ENCODE peak calls at places on chromosome 12, in ten cellular contexts. F is activated CD4-positive, CD25-positive, alpha-beta regulatory T cell; O is HT1080; G is sigmoid colon; Q is epithelial cell of proximal tubule; S is stimulated activated CD4-positive, alpha-beta T cell treated with anti-CD3 and anti-CD28 coated beads, Interleukin-1b, Interleukin-23, amount 100 ng/mL, for 4 hours; D is amniotic stem cell; Y is nephron progenitor cell; J is ACHN; Z is NB4. V is an unnamed sample.

GRCh38 chr12:7905071-7905470 is 30.9 kb downstream of the SLC2A3 start:
- DNase-seq in F (no peak), O (no peak), G (no peak), Q (no peak), S (no peak), D (no peak), Y (no peak), J (no peak), Z (no peak), V (no peak)

GRCh38 chr12:67957383-67957782 is 31.9 kb upstream of the IFNG-AS1 start:
- DNase-seq in F (no peak), O (no peak), G (no peak), Q (no peak), S (no peak), D (no peak), Y (no peak), J (no peak), Z (no peak), V (no peak)

GRCh38 chr12:64392221-64392620 is 1.7 kb upstream of the C12orf56 start:
- DNase-seq in F (no peak), O (peak; percentile 28), G (no peak), Q (no peak), S (no peak), D (no peak), Y (no peak), J (peak; percentile 75), Z (peak; percentile 59), V (no peak)

GRCh38 chr12:81216739-81217138 is 138.9 kb downstream of the ACSS3 start:
- DNase-seq in F (no peak), O (no peak), G (no peak), Q (no peak), S (no peak), D (no peak), Y (no peak), J (no peak), Z (no peak), V (no peak)

GRCh38 chr12:62481843-62482540 is 15.4 kb downstream of the MON2 start:
- DNase-seq in F (no peak), O (no peak), G (no peak), Q (no peak), S (no peak), D (no peak), Y (no peak), J (no peak), Z (no peak), V (no peak)

GRCh38 chr12:32483499-32483898 is 84.1 kb downstream of the FGD4 start:
- DNase-seq in F (no peak), O (no peak), G (no peak), Q (no peak), S (no peak), D (no peak), Y (no peak), J (no peak), Z (peak; percentile 82), V (no peak)

GRCh38 chr12:48966177-48966890 is 5.2 kb downstream of the WNT10B start:
- DNase-seq in F (no peak), O (no peak), G (no peak), Q (no peak), S (no peak), D (no peak), Y (no peak), J (no peak), Z (peak; percentile 65), V (no peak)

GRCh38 chr12:108638997-108639822 is 5.5 kb upstream of the SELPLG start:
- DNase-seq in F (no peak), O (no peak), G (no peak), Q (no peak), S (no peak), D (no peak), Y (no peak), J (no peak), Z (no peak), V (no peak)

GRCh38 chr12:50986961-50987737 is 34.8 kb downstream of the HIGD1C start:
- DNase-seq in F (no peak), O (peak; percentile 52), G (peak; percentile 71), Q (no peak), S (no peak), D (no peak), Y (peak; percentile 7), J (peak; percentile 62), Z (peak; percentile 65), V (no peak)

GRCh38 chr12:1611775-1612174 is 17.3 kb upstream of the WNT5B start:
- DNase-seq in F (no peak), O (peak; percentile 91), G (no peak), Q (no peak), S (no peak), D (peak; percentile 69), Y (no peak), J (no peak), Z (peak; percentile 55), V (no peak)

GRCh38 chr12:76627346-76628135 is 68.0 kb upstream of the OSBPL8 start:
- DNase-seq in F (no peak), O (no peak), G (no peak), Q (no peak), S (no peak), D (no peak), Y (no peak), J (no peak), Z (no peak), V (no peak)

GRCh38 chr12:108561852-108562347 is 496 bp upstream of the ISCU start:
- DNase-seq in F (no peak), O (peak; percentile 20), G (no peak), Q (no peak), S (no peak), D (no peak), Y (no peak), J (no peak), Z (no peak), V (no peak)

GRCh38 chr12:121776190-121777098 is 17.0 kb downstream of the RHOF start:
- DNase-seq in F (peak; percentile 95), O (peak; percentile 46), G (peak; percentile 87), Q (no peak), S (peak; percentile 94), D (no peak), Y (peak; percentile 86), J (peak; percentile 83), Z (peak; percentile 86), V (no peak)

GRCh38 chr12:49985981-49986380 is 13.2 kb downstream of the AQP6 start:
- DNase-seq in F (no peak), O (no peak), G (no peak), Q (peak; percentile 69), S (no peak), D (no peak), Y (no peak), J (peak; percentile 62), Z (no peak), V (no peak)

GRCh38 chr12:47839214-47839613 is 19.5 kb upstream of the HDAC7 start:
- DNase-seq in F (no peak), O (no peak), G (no peak), Q (no peak), S (no peak), D (no peak), Y (no peak), J (no peak), Z (no peak), V (no peak)

GRCh38 chr12:14058717-14059116 is 77.3 kb upstream of the GRIN2B start:
- DNase-seq in F (no peak), O (no peak), G (no peak), Q (no peak), S (no peak), D (no peak), Y (no peak), J (no peak), Z (no peak), V (no peak)

GRCh38 chr12:52181757-52182156 is 10.1 kb downstream of the KRT80 start:
- DNase-seq in F (no peak), O (peak; percentile 85), G (no peak), Q (no peak), S (no peak), D (peak; percentile 51), Y (peak; percentile 50), J (no peak), Z (no peak), V (no peak)

GRCh38 chr12:80702889-80703605 is 4.4 kb upstream of the MYF6 start:
- DNase-seq in F (no peak), O (peak; percentile 38), G (no peak), Q (peak; percentile 52), S (no peak), D (no peak), Y (no peak), J (peak; percentile 68), Z (no peak), V (no peak)

GRCh38 chr12:52946797-52947547 is 1.9 kb upstream of the KRT18 start:
- DNase-seq in F (no peak), O (no peak), G (no peak), Q (no peak), S (no peak), D (no peak), Y (no peak), J (no peak), Z (no peak), V (no peak)

GRCh38 chr12:108017658-108018057 is 111.4 kb upstream of the WSCD2 start:
- DNase-seq in F (no peak), O (no peak), G (no peak), Q (no peak), S (no peak), D (no peak), Y (no peak), J (no peak), Z (no peak), V (no peak)

GRCh38 chr12:49462103-49462739 is 76.6 kb upstream of the KCNH3 start:
- DNase-seq in F (no peak), O (no peak), G (no peak), Q (no peak), S (no peak), D (no peak), Y (no peak), J (no peak), Z (no peak), V (no peak)

GRCh38 chr12:88781909-88782308 is 201.6 kb upstream of the KITLG start:
- DNase-seq in F (no peak), O (no peak), G (no peak), Q (no peak), S (no peak), D (no peak), Y (no peak), J (no peak), Z (no peak), V (no peak)

GRCh38 chr12:107411792-107412535 is 273.6 kb upstream of the PWP1 start:
- DNase-seq in F (no peak), O (peak; percentile 94), G (no peak), Q (no peak), S (no peak), D (no peak), Y (no peak), J (peak; percentile 57), Z (no peak), V (peak; percentile 72)

GRCh38 chr12:114669501-114670256 is 14.3 kb downstream of the TBX3 start:
- DNase-seq in F (no peak), O (no peak), G (no peak), Q (no peak), S (no peak), D (no peak), Y (peak; percentile 39), J (no peak), Z (no peak), V (no peak)

GRCh38 chr12:26845057-26845666 is 12.2 kb upstream of the ITPR2 start:
- DNase-seq in F (no peak), O (peak; percentile 50), G (peak; percentile 81), Q (no peak), S (no peak), D (peak; percentile 53), Y (peak; percentile 68), J (peak; percentile 76), Z (peak; percentile 44), V (no peak)